ENCODE peak calls at places on chromosomes 4 and X, in six cellular contexts. D is GM12878, J is A549, N is HepG2, I is NB4, F is K562. K is an unnamed sample.

GRCh38 chr4:38948551-38948950 is 80.9 kb downstream of the FAM114A1 start:
- DNase-seq in D (no peak), J (no peak), N (no peak), I (peak), F (no peak), K (no peak)

GRCh38 chrX:107542500-107542899 is 85.8 kb upstream of the PRPS1 start:
- DNase-seq in D (no peak), J (no peak), N (peak), I (peak), F (no peak), K (peak)

GRCh38 chr4:680931-681645 is 6.7 kb downstream of the MYL5 start:
- DNase-seq in D (no peak), J (no peak), N (no peak), I (peak), F (peak), K (no peak)

GRCh38 chr4:54332577-54332976 is 103.5 kb downstream of the PDGFRA start:
- DNase-seq in D (no peak), J (no peak), N (no peak), I (no peak), F (no peak), K (no peak)

GRCh38 chrX:28787206-28787605 is 200.0 kb downstream of the IL1RAPL1 start:
- DNase-seq in D (no peak), J (peak), N (no peak), I (no peak), F (no peak), K (peak)

GRCh38 chrX:111123125-111123524 is 27.1 kb downstream of the PAK3 start:
- DNase-seq in D (no peak), J (no peak), N (no peak), I (no peak), F (no peak), K (no peak)

GRCh38 chr4:160510925-160511324 is 1408.0 kb downstream of the RAPGEF2 start:
- DNase-seq in D (no peak), J (peak), N (no peak), I (peak), F (no peak), K (no peak)

GRCh38 chrX:781216-782211 is 150.9 kb downstream of the SHOX start:
- DNase-seq in D (no peak), J (no peak), N (no peak), I (no peak), F (no peak), K (no peak)

GRCh38 chr4:1047106-1047975 is 35.9 kb downstream of the FGFRL1 start:
- DNase-seq in D (no peak), J (no peak), N (no peak), I (no peak), F (no peak), K (peak)

GRCh38 chr4:139243448-139244365 is 36.3 kb downstream of the MGARP start:
- DNase-seq in D (no peak), J (no peak), N (peak), I (no peak), F (no peak), K (peak)

GRCh38 chrX:148270499-148270898 is 229.9 kb upstream of the AFF2 start:
- DNase-seq in D (no peak), J (no peak), N (no peak), I (peak), F (no peak), K (peak)

GRCh38 chrX:127621780-127622179 is 430.4 kb downstream of the ACTRT1 start:
- DNase-seq in D (no peak), J (no peak), N (no peak), I (no peak), F (no peak), K (no peak)

GRCh38 chr4:54155936-54156335 is 56.0 kb downstream of the GSX2 start:
- DNase-seq in D (no peak), J (no peak), N (no peak), I (no peak), F (no peak), K (no peak)

GRCh38 chr4:158809611-158810486 is 41.0 kb downstream of the FNIP2 start:
- DNase-seq in D (peak), J (no peak), N (no peak), I (peak), F (peak), K (peak)

GRCh38 chr4:112061418-112061817 is 83.8 kb upstream of the FAM241A start:
- DNase-seq in D (no peak), J (no peak), N (no peak), I (no peak), F (no peak), K (no peak)

GRCh38 chr4:38314663-38315062 is 349.3 kb upstream of the KLF3 start:
- DNase-seq in D (no peak), J (no peak), N (peak), I (no peak), F (no peak), K (no peak)

GRCh38 chr4:153045111-153045982 is 109.2 kb downstream of the FHDC1 start:
- DNase-seq in D (no peak), J (no peak), N (no peak), I (peak), F (no peak), K (no peak)

GRCh38 chr4:158208931-158209640 is 1.2 kb upstream of the TMEM144 start:
- DNase-seq in D (no peak), J (no peak), N (no peak), I (peak), F (peak), K (no peak)

GRCh38 chrX:42567268-42567667 is 210.7 kb downstream of the PPP1R2C start:
- DNase-seq in D (no peak), J (no peak), N (no peak), I (no peak), F (no peak), K (no peak)

GRCh38 chr4:124433044-124433443 is 279.5 kb downstream of the ANKRD50 start:
- DNase-seq in D (no peak), J (no peak), N (no peak), I (no peak), F (no peak), K (no peak)

GRCh38 chr4:118034061-118034785 is at the start of gene NDST3:
- DNase-seq in D (no peak), J (peak), N (peak), I (peak), F (no peak), K (peak)

GRCh38 chrX:70219938-70220764 is 14.3 kb upstream of the AWAT1 start:
- DNase-seq in D (no peak), J (peak), N (peak), I (no peak), F (peak), K (peak)

GRCh38 chr4:3254302-3255131 is 5.6 kb downstream of the MSANTD1 start:
- DNase-seq in D (no peak), J (no peak), N (no peak), I (no peak), F (no peak), K (no peak)

GRCh38 chr4:3257125-3257690 is 8.2 kb downstream of the MSANTD1 start:
- DNase-seq in D (no peak), J (no peak), N (no peak), I (no peak), F (no peak), K (no peak)

GRCh38 chr4:3255611-3256186 is 6.7 kb downstream of the MSANTD1 start:
- DNase-seq in D (no peak), J (no peak), N (no peak), I (no peak), F (no peak), K (no peak)

GRCh38 chr4:3257691-3258482 is 8.9 kb downstream of the MSANTD1 start:
- DNase-seq in D (peak), J (no peak), N (no peak), I (no peak), F (no peak), K (no peak)

GRCh38 chr4:3256230-3257124 is 7.5 kb downstream of the MSANTD1 start:
- DNase-seq in D (no peak), J (no peak), N (no peak), I (no peak), F (no peak), K (no peak)
- TF ChIP-seq MYC in D (no peak), J (no peak), N (no peak), I (no peak), F (no peak), K (no peak)

DNA sequence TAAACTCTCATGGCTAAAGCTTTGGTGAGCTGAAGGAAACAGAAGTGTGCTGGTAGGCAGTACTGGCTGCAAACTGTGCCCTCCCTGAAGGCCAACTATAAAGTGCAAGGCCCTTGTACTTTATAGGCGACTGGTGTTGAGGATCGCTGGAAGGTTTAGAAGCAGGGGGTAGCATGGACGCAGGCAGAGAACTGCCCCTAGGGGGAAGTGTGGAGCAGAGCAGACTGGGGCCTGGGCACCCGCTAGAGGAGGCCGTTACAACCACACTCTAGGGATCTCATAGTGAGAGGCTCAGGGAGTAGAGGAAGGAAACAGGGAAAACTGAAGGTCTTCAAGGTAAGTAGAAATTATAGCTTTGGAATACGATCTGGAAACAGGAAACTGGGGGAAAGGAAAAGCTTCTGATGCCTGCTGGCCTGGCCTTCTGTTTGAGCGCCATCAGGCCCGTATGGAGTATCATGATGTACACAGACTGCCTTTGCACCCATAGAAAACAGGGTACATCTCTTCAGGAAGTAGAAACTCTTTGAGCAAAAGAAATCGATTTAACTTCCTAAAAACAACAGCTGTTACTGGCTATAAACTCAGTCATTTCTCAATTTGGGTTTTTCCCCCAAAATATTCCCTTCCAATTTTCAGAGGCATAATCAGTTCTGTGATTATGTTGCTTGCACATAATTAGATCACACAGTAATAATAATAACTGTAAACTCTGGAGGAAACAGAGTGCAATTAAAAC is 23.9 kb upstream of the TMSB4X start:
- DNase-seq in D (peak), J (peak), N (peak), I (peak), F (peak), K (no peak)
- TF ChIP-seq MYC in D (no peak), J (no peak), N (no peak), I (no peak), F (peak), K (no peak)

GRCh38 chr4:122827258-122827887 is 742 bp downstream of the FGF2 start:
- DNase-seq in D (peak), J (peak), N (no peak), I (peak), F (peak), K (peak)
- TF ChIP-seq MYC in D (no peak), J (no peak), N (no peak), I (no peak), F (no peak), K (no peak)

DNA sequence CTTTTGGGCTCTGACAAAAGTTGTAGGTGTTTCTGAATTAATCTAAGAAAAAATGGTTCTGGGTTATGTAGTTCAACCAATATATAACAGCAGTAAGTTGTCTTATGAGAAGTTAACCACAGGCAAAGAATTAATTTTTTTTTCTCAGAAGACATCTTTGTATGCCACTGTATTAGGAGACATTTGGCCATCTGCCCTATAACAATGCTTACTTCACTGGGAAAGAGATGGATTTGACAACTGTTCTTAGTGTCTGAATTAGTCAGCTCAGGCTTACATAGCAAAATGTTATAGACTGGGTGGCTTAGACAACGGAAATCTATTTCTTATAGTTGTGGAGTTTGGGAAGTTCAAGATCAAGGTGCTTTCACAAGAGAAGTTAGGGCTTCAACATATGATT is 508.1 kb downstream of the STIM2 start:
- DNase-seq in D (no peak), J (no peak), N (no peak), I (no peak), F (no peak), K (no peak)
- TF ChIP-seq MYC in D (no peak), J (no peak), N (no peak), I (no peak), F (no peak), K (no peak)

GRCh38 chr4:169416997-169417396 is 146.2 kb upstream of the SH3RF1 start:
- DNase-seq in D (no peak), J (no peak), N (peak), I (no peak), F (no peak), K (peak)
- TF ChIP-seq MYC in D (no peak), J (no peak), N (no peak), I (no peak), F (no peak), K (no peak)

GRCh38 chr4:134691915-134692314 is 490.3 kb upstream of the PABPC4L start:
- DNase-seq in D (no peak), J (no peak), N (no peak), I (no peak), F (no peak), K (no peak)
- TF ChIP-seq MYC in D (no peak), J (no peak), N (no peak), I (no peak), F (no peak), K (no peak)

DNA sequence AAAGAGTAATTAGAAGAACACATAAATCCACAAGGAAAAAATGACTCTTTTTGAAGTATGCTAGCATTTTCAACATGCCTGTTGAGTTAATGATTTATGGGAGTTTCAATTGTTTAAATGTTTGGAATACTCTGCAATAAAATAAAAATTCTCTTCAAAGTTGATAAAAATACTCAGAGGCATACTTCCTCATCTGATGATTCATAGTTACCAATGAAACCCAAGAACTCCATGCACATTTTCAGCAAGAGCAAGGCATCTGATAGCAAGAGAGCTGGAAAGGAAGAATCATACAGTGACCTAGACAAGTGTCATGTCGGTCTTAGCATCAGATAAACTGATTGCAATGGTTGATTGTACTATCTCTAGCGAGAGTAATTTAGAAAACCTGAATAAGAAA is 443.7 kb upstream of the ATOH1 start:
- DNase-seq in D (no peak), J (no peak), N (no peak), I (no peak), F (no peak), K (peak)
- TF ChIP-seq MYC in D (no peak), J (no peak), N (no peak), I (no peak), F (no peak), K (no peak)

GRCh38 chrX:39909996-39910395 is 187.8 kb downstream of the BCOR start:
- DNase-seq in D (no peak), J (no peak), N (no peak), I (no peak), F (no peak), K (no peak)
- TF ChIP-seq MYC in D (no peak), J (no peak), N (no peak), I (no peak), F (no peak), K (no peak)